ENCODE peak calls at places on chromosome 12, in four cellular contexts. One of them, this sample, is unnamed.

GRCh38 chr12:27140478-27140969 is 58.1 kb upstream of the C12orf71 start:
- DNase-seq in OCI-M1: no peak
- DNase-seq in astrocyte of the spinal cord: no peak
- DNase-seq in posterior vena cava: no peak
- DNase-seq in this sample: no peak

GRCh38 chr12:45231515-45232145 is 15.7 kb downstream of the ANO6 start:
- DNase-seq in astrocyte of the spinal cord: peak
- DNase-seq in posterior vena cava: no peak
- DNase-seq in OCI-M1: no peak
- DNase-seq in this sample: no peak

GRCh38 chr12:107221909-107222308 is 128.6 kb upstream of the CRY1 start:
- DNase-seq in OCI-M1: no peak
- DNase-seq in astrocyte of the spinal cord: no peak
- DNase-seq in posterior vena cava: no peak
- DNase-seq in this sample: no peak

GRCh38 chr12:108377260-108377659 is 38.1 kb upstream of the CMKLR1 start:
- DNase-seq in posterior vena cava: no peak
- DNase-seq in astrocyte of the spinal cord: no peak
- DNase-seq in OCI-M1: no peak
- DNase-seq in this sample: no peak

GRCh38 chr12:114701104-114701414 is 17.1 kb upstream of the TBX3 start:
- DNase-seq in astrocyte of the spinal cord: no peak
- DNase-seq in posterior vena cava: no peak
- DNase-seq in OCI-M1: no peak
- DNase-seq in this sample: no peak

GRCh38 chr12:131862994-131863710 is 31.3 kb upstream of the ULK1 start:
- DNase-seq in posterior vena cava: no peak
- DNase-seq in OCI-M1: peak
- DNase-seq in astrocyte of the spinal cord: peak
- DNase-seq in this sample: peak

GRCh38 chr12:1287446-1287975 is 296.5 kb downstream of the ERC1 start:
- DNase-seq in posterior vena cava: no peak
- DNase-seq in OCI-M1: no peak
- DNase-seq in astrocyte of the spinal cord: no peak
- DNase-seq in this sample: no peak

GRCh38 chr12:4355843-4356327 is 23.6 kb downstream of the FGF23 start:
- DNase-seq in astrocyte of the spinal cord: peak
- DNase-seq in posterior vena cava: no peak
- DNase-seq in OCI-M1: peak
- DNase-seq in this sample: peak

GRCh38 chr12:1083888-1084262 is 92.9 kb downstream of the ERC1 start:
- DNase-seq in OCI-M1: peak
- DNase-seq in posterior vena cava: no peak
- DNase-seq in astrocyte of the spinal cord: peak
- DNase-seq in this sample: peak

GRCh38 chr12:118964988-118965387 is 16.4 kb upstream of the SRRM4 start:
- DNase-seq in posterior vena cava: no peak
- DNase-seq in OCI-M1: no peak
- DNase-seq in astrocyte of the spinal cord: no peak
- DNase-seq in this sample: no peak

GRCh38 chr12:42447371-42447786 is 121.4 kb downstream of the PPHLN1 start:
- DNase-seq in astrocyte of the spinal cord: peak
- DNase-seq in posterior vena cava: no peak
- DNase-seq in OCI-M1: peak
- DNase-seq in this sample: no peak